ENCODE peak calls at places on chromosomes 11 and 22, in ten cellular contexts. A, Q, W, M, E, L, S, Z, X and F are unnamed samples.

GRCh38 chr22:17845790-17846189 is 71.5 kb upstream of the BID start:
- DNase-seq in Z (no peak), E (no peak), S (no peak), X (peak), W (no peak), A (no peak), M (no peak), L (peak), Q (peak), F (peak)

GRCh38 chr22:19886605-19887250 is 32.1 kb upstream of the GNB1L start:
- DNase-seq in Q (peak), A (peak), W (no peak), S (no peak), E (peak), L (peak), M (peak), Z (peak), X (peak), F (peak)

GRCh38 chr22:47125603-47126002 is 363.2 kb downstream of the TBC1D22A start:
- DNase-seq in E (no peak), L (no peak), Z (no peak), W (peak), X (no peak), Q (no peak), M (no peak), A (peak), S (no peak), F (no peak)

GRCh38 chr11:129283141-129283540 is 91.0 kb upstream of the ARHGAP32 start:
- DNase-seq in E (peak), W (peak), X (no peak), M (no peak), S (peak), L (no peak), Z (no peak), A (no peak), Q (no peak), F (no peak)

GRCh38 chr11:121067026-121067425 is 34.0 kb upstream of the TECTA start:
- DNase-seq in M (no peak), A (no peak), E (no peak), X (no peak), W (no peak), S (peak), L (no peak), Z (no peak), Q (no peak), F (no peak)

GRCh38 chr22:49278357-49278756 is 549.3 kb downstream of the BRD1 start:
- DNase-seq in Q (no peak), M (no peak), W (no peak), L (no peak), Z (no peak), A (no peak), E (no peak), X (no peak), S (no peak), F (no peak)

GRCh38 chr22:18998998-18999397 is 62.9 kb upstream of the PRODH start:
- DNase-seq in E (no peak), A (no peak), L (no peak), X (no peak), Q (no peak), M (no peak), S (no peak), W (peak), Z (no peak), F (no peak)

GRCh38 chr11:132448334-132448995 is 1078.0 kb downstream of the NTM start:
- DNase-seq in X (no peak), L (peak), S (no peak), M (no peak), Z (no peak), E (no peak), Q (peak), W (peak), A (no peak), F (no peak)

GRCh38 chr11:106468091-106468490 is 390.6 kb downstream of the AASDHPPT start:
- DNase-seq in S (peak), Z (no peak), A (no peak), Q (peak), E (no peak), L (peak), W (no peak), X (no peak), M (peak), F (peak)

GRCh38 chr11:69665669-69666068 is 9.5 kb downstream of the LTO1 start:
- DNase-seq in A (no peak), M (no peak), E (no peak), S (no peak), W (no peak), L (no peak), Q (no peak), X (no peak), Z (no peak), F (no peak)

GRCh38 chr11:43577566-43578264 is 102.8 kb upstream of the HSD17B12 start:
- DNase-seq in E (no peak), Z (no peak), Q (no peak), A (no peak), M (no peak), X (no peak), L (no peak), S (no peak), W (no peak), F (no peak)

GRCh38 chr11:70111269-70112016 is 33.3 kb downstream of the ANO1 start:
- DNase-seq in M (peak), L (peak), Z (no peak), W (peak), X (no peak), E (no peak), A (peak), Q (peak), S (peak), F (no peak)

GRCh38 chr11:59158206-59159068 is 13.5 kb upstream of the DTX4 start:
- DNase-seq in W (peak), M (peak), L (peak), Z (no peak), X (peak), A (no peak), S (peak), E (peak), Q (peak), F (peak)

GRCh38 chr11:126637800-126638175 is 282.3 kb downstream of the ST3GAL4 start:
- DNase-seq in W (no peak), Q (peak), Z (no peak), M (peak), E (no peak), A (no peak), S (no peak), X (no peak), L (peak), F (peak)

GRCh38 chr11:128336203-128336602 is 251.2 kb downstream of the ETS1 start:
- DNase-seq in W (no peak), A (peak), E (no peak), M (peak), Q (peak), L (peak), Z (peak), X (peak), S (peak), F (peak)

GRCh38 chr11:117045956-117046355 is 52.3 kb downstream of the SIK3 start:
- DNase-seq in M (no peak), Q (no peak), L (peak), W (no peak), S (peak), Z (no peak), E (peak), X (no peak), A (no peak), F (peak)

GRCh38 chr11:93827347-93827746 is 23.1 kb downstream of the VSTM5 start:
- DNase-seq in Q (no peak), X (no peak), E (no peak), M (no peak), A (no peak), Z (no peak), W (no peak), L (no peak), S (no peak), F (no peak)

DNA sequence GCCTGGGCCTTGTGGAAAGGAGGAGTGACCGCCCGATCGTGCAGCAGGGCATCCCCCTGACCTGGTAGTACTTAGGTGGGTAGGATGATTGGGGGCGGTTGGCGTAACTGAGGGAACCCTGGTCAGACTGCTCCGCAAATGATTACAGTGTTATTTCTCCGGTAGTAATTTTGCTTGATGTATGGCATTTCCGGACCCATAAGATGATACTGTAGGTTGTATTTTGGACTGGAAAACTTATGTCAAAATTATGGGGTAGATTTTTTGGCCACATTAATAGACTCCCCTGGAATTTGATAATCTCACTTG is 811 bp downstream of the MTMR3 start:
- DNase-seq in S (no peak), M (peak), E (peak), A (no peak), L (no peak), Q (no peak), X (no peak), Z (no peak), W (no peak), F (no peak)
- H3K4me3 ChIP-seq in S (peak), M (peak), E (peak), A (peak), L (peak), Q (peak), X (peak), Z (peak), W (peak), F (peak)

DNA sequence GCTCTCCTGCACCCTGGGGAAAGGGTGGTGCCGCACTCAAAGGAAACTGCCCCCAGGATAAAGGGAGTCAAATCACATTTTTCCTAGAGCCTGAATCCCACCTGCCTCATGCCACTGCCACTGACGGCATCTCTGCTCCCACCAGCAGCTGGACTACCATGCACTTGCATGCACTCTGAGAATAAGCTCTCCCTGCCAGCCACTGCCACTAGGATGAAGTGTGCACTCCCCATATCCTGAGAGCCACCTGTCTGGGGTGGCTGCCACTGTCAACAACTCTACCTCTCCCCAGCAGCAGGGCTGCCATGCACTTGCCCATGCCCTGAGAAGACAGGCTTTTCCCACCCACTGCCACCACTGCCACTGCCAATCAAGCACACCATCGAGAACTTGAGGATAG is 31.6 kb downstream of the MRGPRX4 start:
- DNase-seq in E (no peak), L (no peak), Z (no peak), A (no peak), Q (no peak), W (no peak), M (no peak), S (no peak), X (no peak), F (no peak)
- TF ChIP-seq CTCF in E (no peak), L (no peak), Z (no peak), A (no peak), Q (no peak), W (no peak), M (no peak), S (no peak), X (no peak), F (no peak)

GRCh38 chr22:44157916-44158618 is 22.7 kb upstream of the PARVG start:
- DNase-seq in X (no peak), W (no peak), M (no peak), L (no peak), A (no peak), Q (no peak), E (no peak), S (no peak), Z (no peak), F (no peak)
- H3K4me3 ChIP-seq in X (no peak), W (no peak), M (no peak), L (no peak), A (no peak), Q (no peak), E (no peak), S (no peak), Z (no peak), F (no peak)

DNA sequence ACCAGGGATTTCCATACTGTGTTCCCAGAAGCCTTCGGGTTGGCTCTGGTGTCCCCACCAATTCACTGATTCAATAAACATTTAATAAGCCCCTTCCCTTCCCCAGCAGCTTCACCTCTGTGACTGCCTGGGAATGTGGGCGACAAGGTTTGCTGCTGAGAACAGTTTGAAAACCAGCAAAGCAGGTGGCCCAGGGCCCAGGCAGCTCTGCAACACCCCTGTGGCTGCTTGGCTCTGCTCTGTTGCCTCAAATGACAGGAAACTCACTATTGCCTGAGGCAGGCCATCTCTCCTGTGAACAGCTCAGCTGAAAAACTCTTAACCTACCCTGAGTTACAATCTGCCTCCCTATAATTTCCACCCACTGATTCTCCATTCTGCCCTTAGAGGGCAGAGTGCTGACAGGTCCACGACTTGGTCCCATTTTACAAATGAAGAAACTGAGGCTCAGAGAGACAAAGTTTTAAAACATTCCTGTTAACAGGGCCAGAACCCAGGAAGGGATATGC is 10.5 kb downstream of the ADORA2A start:
- DNase-seq in M (no peak), L (peak), S (peak), Q (no peak), Z (no peak), E (peak), W (no peak), X (no peak), A (peak), F (peak)
- TF ChIP-seq CTCF in M (peak), L (peak), S (peak), Q (no peak), Z (no peak), E (peak), W (peak), X (no peak), A (no peak), F (peak)

GRCh38 chr11:63240791-63241379 is 2.5 kb downstream of the SLC22A25 start:
- DNase-seq in M (no peak), A (no peak), S (peak), Q (no peak), L (no peak), X (no peak), E (no peak), W (no peak), Z (no peak), F (no peak)
- H3K4me3 ChIP-seq in M (no peak), A (no peak), S (no peak), Q (no peak), L (no peak), X (no peak), E (no peak), W (no peak), Z (no peak), F (no peak)

DNA sequence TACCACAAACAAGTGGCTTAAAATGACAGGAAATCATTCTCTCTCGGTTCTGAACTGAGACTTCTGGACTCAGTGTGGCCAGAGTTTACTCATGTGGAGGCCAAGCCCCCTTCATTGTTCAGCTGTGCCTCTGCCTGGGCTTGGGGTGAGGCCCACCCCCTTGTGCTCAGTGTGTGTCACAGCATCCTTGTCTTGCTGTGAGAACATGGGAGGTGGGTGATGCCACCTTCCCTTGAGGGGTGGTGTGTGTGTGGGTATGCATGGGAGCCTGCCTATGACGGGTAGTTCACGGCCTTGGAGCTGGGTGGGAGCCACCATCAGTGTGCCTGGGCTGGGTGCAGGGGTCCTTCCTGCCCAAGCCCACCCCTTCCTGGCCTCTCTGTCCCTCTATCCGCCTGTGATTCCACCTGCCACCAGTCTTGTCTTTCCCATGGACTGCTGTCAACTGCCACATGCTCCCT is 101.7 kb downstream of the MORC2 start:
- DNase-seq in W (peak), Q (no peak), A (peak), L (no peak), Z (no peak), E (no peak), X (peak), M (no peak), S (peak), F (no peak)
- TF ChIP-seq CTCF in W (peak), Q (no peak), A (no peak), L (no peak), Z (no peak), E (no peak), X (no peak), M (peak), S (peak), F (no peak)